ENCODE peak calls at places on chromosome 22, in ten cellular contexts. F is stomach, E is HFFc6, W is mesothelial cell of epicardium, I is progenitor cell of endocrine pancreas, H is cardiac fibroblast, D is A549, N is heart right ventricle, Z is testis, U is tibial nerve. V is an unnamed sample.

GRCh38 chr22:47618611-47619010 is 856.2 kb downstream of the TBC1D22A start:
- DNase-seq in H (no peak), D (no peak), F (no peak), W (no peak), N (no peak), Z (no peak), I (no peak), E (no peak), U (no peak), V (no peak)

GRCh38 chr22:19514831-19515565 is 9.2 kb downstream of the CLDN5 start:
- DNase-seq in N (no peak), H (no peak), Z (no peak), E (no peak), F (no peak), W (no peak), I (no peak), D (no peak), U (no peak), V (peak)

GRCh38 chr22:20439928-20440575 is 2.4 kb upstream of the SCARF2 start:
- DNase-seq in W (no peak), D (no peak), F (no peak), N (no peak), U (no peak), I (no peak), Z (no peak), H (no peak), E (no peak), V (no peak)

GRCh38 chr22:23199159-23199558 is 18.9 kb downstream of the BCR start:
- DNase-seq in F (no peak), U (no peak), E (no peak), D (no peak), H (no peak), W (no peak), Z (no peak), I (no peak), N (no peak), V (no peak)

GRCh38 chr22:23891726-23892125 is 2.5 kb upstream of the MIF start:
- DNase-seq in D (no peak), Z (no peak), H (no peak), W (no peak), N (no peak), F (no peak), E (no peak), I (no peak), U (no peak), V (no peak)

GRCh38 chr22:30561402-30562154 is 12.9 kb downstream of the GAL3ST1 start:
- DNase-seq in W (no peak), Z (no peak), N (no peak), U (no peak), F (no peak), H (no peak), D (no peak), I (no peak), E (no peak), V (no peak)

GRCh38 chr22:42549329-42550060 is 4.3 kb upstream of the SERHL2 start:
- DNase-seq in I (no peak), N (no peak), F (no peak), W (no peak), E (no peak), D (no peak), Z (no peak), U (no peak), H (no peak), V (no peak)

GRCh38 chr22:20315337-20316216 is 4.3 kb downstream of the DGCR6L start:
- DNase-seq in N (no peak), W (peak), D (no peak), U (peak), E (no peak), F (peak), H (no peak), I (no peak), Z (peak), V (no peak)

GRCh38 chr22:41216984-41217383 is 11.9 kb downstream of the L3MBTL2 start:
- DNase-seq in W (no peak), Z (no peak), E (no peak), N (no peak), U (no peak), F (no peak), D (no peak), H (peak), I (no peak), V (no peak)

GRCh38 chr22:22714600-22715361 is 70.4 kb downstream of the GGTLC2 start:
- DNase-seq in F (no peak), N (no peak), U (no peak), D (no peak), I (no peak), E (no peak), W (no peak), H (no peak), Z (no peak), V (no peak)

GRCh38 chr22:17802822-17803221 is 28.6 kb upstream of the BID start:
- DNase-seq in I (no peak), W (no peak), U (no peak), Z (no peak), F (no peak), E (no peak), D (no peak), H (no peak), N (no peak), V (no peak)

GRCh38 chr22:41939981-41940852 is 6.7 kb downstream of the CENPM start:
- DNase-seq in N (no peak), U (no peak), D (no peak), E (no peak), Z (peak), H (no peak), W (no peak), I (no peak), F (peak), V (no peak)

GRCh38 chr22:46286006-46286405 is 10.7 kb upstream of the GTSE1 start:
- DNase-seq in E (no peak), F (no peak), D (no peak), I (no peak), Z (no peak), H (no peak), W (no peak), N (no peak), U (no peak), V (no peak)

GRCh38 chr22:49965291-49966040 is 4.9 kb downstream of the PIM3 start:
- DNase-seq in W (no peak), U (no peak), Z (no peak), D (no peak), E (no peak), N (peak), H (no peak), F (peak), I (no peak), V (no peak)

GRCh38 chr22:47138898-47139789 is 376.7 kb downstream of the TBC1D22A start:
- DNase-seq in Z (peak), F (no peak), H (no peak), W (no peak), E (no peak), N (no peak), I (no peak), U (no peak), D (no peak), V (no peak)

GRCh38 chr22:46078241-46079092 is 71.9 kb upstream of the PPARA start:
- DNase-seq in F (peak), N (peak), I (no peak), H (peak), U (no peak), D (no peak), Z (peak), E (no peak), W (peak), V (no peak)

GRCh38 chr22:48474881-48475280 is 1352.8 kb downstream of the BRD1 start:
- DNase-seq in F (no peak), I (no peak), Z (no peak), W (no peak), N (no peak), H (no peak), E (no peak), D (no peak), U (no peak), V (no peak)

GRCh38 chr22:23749747-23750373 is 1.1 kb downstream of the ZNF70 start:
- DNase-seq in F (no peak), U (peak), E (no peak), N (no peak), I (no peak), D (no peak), W (no peak), H (peak), Z (no peak), V (no peak)

GRCh38 chr22:17581056-17581455 is 17.8 kb downstream of the SLC25A18 start:
- DNase-seq in Z (no peak), N (no peak), D (no peak), H (no peak), I (no peak), U (no peak), F (no peak), W (no peak), E (no peak), V (no peak)

GRCh38 chr22:44325718-44326548 is 13.2 kb upstream of the SHISAL1 start:
- DNase-seq in H (peak), W (no peak), D (no peak), U (no peak), F (no peak), E (peak), Z (no peak), I (no peak), N (no peak), V (no peak)

GRCh38 chr22:46069518-46070214 is 80.7 kb upstream of the PPARA start:
- DNase-seq in D (no peak), N (no peak), H (peak), F (peak), Z (peak), U (peak), E (peak), W (no peak), I (no peak), V (no peak)

GRCh38 chr22:46551996-46552395 is 14.6 kb upstream of the CELSR1 start:
- DNase-seq in D (no peak), U (no peak), Z (no peak), N (no peak), I (no peak), H (no peak), F (no peak), E (no peak), W (no peak), V (no peak)

GRCh38 chr22:47484960-47485571 is 722.6 kb downstream of the TBC1D22A start:
- DNase-seq in I (no peak), H (no peak), W (no peak), F (no peak), U (no peak), D (no peak), E (no peak), Z (no peak), N (no peak), V (no peak)

GRCh38 chr22:41863472-41863871 is 30.6 kb downstream of the SREBF2 start:
- DNase-seq in E (no peak), I (no peak), H (no peak), W (no peak), D (no peak), F (no peak), U (no peak), Z (no peak), N (no peak), V (no peak)

GRCh38 chr22:41683052-41683451 is 5.6 kb downstream of the SNU13 start:
- DNase-seq in Z (no peak), H (no peak), W (no peak), N (no peak), D (no peak), U (no peak), I (no peak), F (no peak), E (no peak), V (no peak)

GRCh38 chr22:22487869-22488597 is 20.5 kb downstream of the ZNF280B start:
- DNase-seq in H (no peak), D (no peak), F (no peak), U (no peak), W (no peak), I (no peak), Z (no peak), N (no peak), E (no peak), V (no peak)

GRCh38 chr22:42343136-42343484 is 72.7 kb upstream of the TCF20 start:
- DNase-seq in H (no peak), I (no peak), D (no peak), U (no peak), Z (no peak), N (no peak), W (no peak), F (no peak), E (no peak), V (no peak)

DNA sequence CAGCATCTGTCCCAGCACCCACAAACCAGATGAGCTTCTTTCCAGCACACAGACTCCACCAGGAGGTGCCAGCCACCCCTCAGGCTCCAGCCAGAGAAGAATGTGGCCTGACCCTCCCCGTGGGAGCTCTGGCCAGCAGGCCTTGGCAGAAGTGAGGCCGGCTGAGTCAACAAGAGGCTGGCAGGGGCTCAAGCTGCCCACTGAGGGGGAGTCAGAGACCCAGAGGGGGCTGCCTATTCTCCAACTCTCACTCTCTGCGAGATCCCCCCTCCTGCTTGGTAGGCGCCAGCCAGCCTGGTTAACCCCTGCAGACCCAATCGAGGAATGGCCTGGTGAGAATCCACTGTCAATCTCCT is 10.6 kb upstream of the CDC42EP1 start:
- DNase-seq in H (peak), W (no peak), U (no peak), D (no peak), F (peak), I (no peak), Z (peak), N (peak), E (peak), V (no peak)
- TF ChIP-seq CTCF in H (peak), W (no peak), U (peak), D (no peak), F (peak), I (peak), Z (no peak), N (peak), E (peak), V (no peak)

GRCh38 chr22:39240841-39241631 is 3.7 kb downstream of the PDGFB start:
- DNase-seq in W (peak), Z (no peak), D (peak), I (no peak), N (peak), U (peak), E (no peak), H (no peak), F (peak), V (no peak)
- TF ChIP-seq CTCF in W (no peak), Z (no peak), D (no peak), I (no peak), N (no peak), U (no peak), E (no peak), H (no peak), F (no peak), V (no peak)

GRCh38 chr22:32411829-32412592 is at the start of gene RTCB:
- DNase-seq in N (peak), U (peak), H (peak), I (peak), Z (peak), W (peak), D (peak), E (peak), F (peak), V (peak)
- TF ChIP-seq CTCF in N (no peak), U (no peak), H (no peak), I (no peak), Z (peak), W (no peak), D (no peak), E (no peak), F (no peak), V (no peak)

DNA sequence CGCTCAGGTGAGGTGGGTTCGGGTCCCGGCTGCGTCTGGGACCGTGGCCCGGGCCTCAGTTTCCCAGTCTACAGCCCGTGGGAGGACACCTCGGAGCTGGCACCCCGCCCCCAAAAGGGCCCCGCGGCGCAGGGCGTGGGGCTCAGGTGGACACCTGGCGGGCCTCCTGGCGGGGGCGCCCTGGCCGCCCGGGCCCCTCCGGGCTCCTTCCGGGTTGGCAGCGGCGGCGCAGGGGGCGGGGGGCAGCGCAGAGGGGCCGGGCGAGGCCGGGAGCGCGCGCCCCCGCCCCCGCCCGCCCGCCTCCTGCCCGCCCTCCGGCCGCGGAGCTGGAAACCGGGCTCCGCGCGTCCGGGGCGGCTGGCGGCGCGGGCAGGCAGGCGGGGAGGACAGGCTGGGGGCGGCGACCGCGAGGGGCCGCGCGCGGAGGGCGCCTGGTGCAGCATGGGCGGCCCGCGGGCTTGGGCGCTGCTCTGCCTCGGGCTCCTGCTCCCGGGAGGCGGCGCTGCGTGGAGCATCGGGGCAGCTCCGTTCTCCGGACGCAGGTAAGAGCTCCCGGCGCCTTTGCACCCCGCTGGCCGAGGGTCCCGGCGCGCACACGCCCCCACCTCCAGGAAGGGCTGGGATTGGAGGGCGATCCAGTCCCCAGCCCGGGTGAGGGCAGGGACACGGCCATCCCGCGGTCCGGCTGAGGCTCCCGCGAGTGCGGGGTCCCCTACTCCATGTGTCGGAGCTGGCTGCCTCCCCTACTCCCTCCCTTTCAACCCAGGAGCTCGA is at the start of gene EMID1:
- DNase-seq in U (no peak), N (peak), H (peak), E (no peak), F (peak), D (no peak), W (peak), I (peak), Z (peak), V (no peak)
- TF ChIP-seq CTCF in U (peak), N (no peak), H (peak), E (no peak), F (peak), D (no peak), W (no peak), I (peak), Z (no peak), V (peak)